ENCODE peak calls at places on chromosomes 6 and 20, in ten cellular contexts. J, B, K, M, R, T, N, Z, H and S are unnamed samples.

GRCh38 chr6:110543106-110543505 is 66.7 kb upstream of the SLC22A16 start:
- DNase-seq in J (no peak), B (no peak), K (no peak), M (no peak), R (no peak), T (no peak), N (no peak), Z (peak; percentile 45), H (no peak), S (no peak)

GRCh38 chr6:24743944-24744335 is 25.0 kb upstream of the C6orf62 start:
- DNase-seq in J (peak; percentile 55), B (no peak), K (no peak), M (no peak), R (no peak), T (no peak), N (no peak), Z (no peak), H (no peak), S (no peak)

GRCh38 chr6:84390334-84390733 is 162.9 kb upstream of the CEP162 start:
- DNase-seq in J (no peak), B (no peak), K (no peak), M (no peak), R (no peak), T (no peak), N (no peak), Z (no peak), H (no peak), S (no peak)

GRCh38 chr20:25057234-25058050 is 497 bp downstream of the ACSS1 start:
- DNase-seq in J (peak; percentile 77), B (peak; percentile 84), K (no peak), M (no peak), R (peak; percentile 47), T (peak; percentile 40), N (no peak), Z (peak; percentile 64), H (peak; percentile 89), S (peak; percentile 51)

GRCh38 chr6:108203189-108204119 is 37.6 kb downstream of the NR2E1 start:
- DNase-seq in J (peak; percentile 41), B (no peak), K (no peak), M (no peak), R (no peak), T (no peak), N (no peak), Z (no peak), H (no peak), S (no peak)

GRCh38 chr6:145544031-145544430 is 191.3 kb downstream of the EPM2A start:
- DNase-seq in J (no peak), B (peak; percentile 55), K (peak; percentile 88), M (no peak), R (peak; percentile 7), T (peak; percentile 84), N (no peak), Z (no peak), H (no peak), S (no peak)

GRCh38 chr6:107740496-107741190 is 83.5 kb downstream of the SCML4 start:
- DNase-seq in J (peak; percentile 66), B (peak; percentile 38), K (no peak), M (no peak), R (no peak), T (no peak), N (no peak), Z (no peak), H (no peak), S (no peak)

GRCh38 chr6:16759181-16759645 is 2.0 kb downstream of the ATXN1 start:
- DNase-seq in J (no peak), B (peak; percentile 52), K (no peak), M (no peak), R (peak; percentile 60), T (peak; percentile 54), N (no peak), Z (no peak), H (no peak), S (no peak)

GRCh38 chr6:56043076-56043475 is 167.7 kb upstream of the BMP5 start:
- DNase-seq in J (no peak), B (no peak), K (no peak), M (no peak), R (no peak), T (no peak), N (no peak), Z (no peak), H (no peak), S (peak; percentile 33)

GRCh38 chr6:107458687-107459282 is 579 bp downstream of the PDSS2 start:
- DNase-seq in J (peak; percentile 56), B (peak; percentile 44), K (no peak), M (no peak), R (peak; percentile 61), T (peak; percentile 27), N (no peak), Z (peak; percentile 37), H (peak; percentile 57), S (peak; percentile 50)

GRCh38 chr20:62409086-62409853 is 2.2 kb upstream of the CABLES2 start:
- DNase-seq in J (no peak), B (no peak), K (no peak), M (no peak), R (no peak), T (no peak), N (no peak), Z (no peak), H (no peak), S (no peak)

GRCh38 chr6:17169291-17169690 is 67.4 kb downstream of the STMND1 start:
- DNase-seq in J (no peak), B (no peak), K (peak; percentile 80), M (no peak), R (no peak), T (peak; percentile 17), N (no peak), Z (no peak), H (no peak), S (no peak)

GRCh38 chr20:50861012-50861411 is 66.2 kb downstream of the BCAS4 start:
- DNase-seq in J (no peak), B (no peak), K (no peak), M (no peak), R (no peak), T (no peak), N (no peak), Z (no peak), H (no peak), S (no peak)

GRCh38 chr20:24693466-24694156 is 224.2 kb downstream of the SYNDIG1 start:
- DNase-seq in J (no peak), B (no peak), K (no peak), M (no peak), R (no peak), T (no peak), N (no peak), Z (no peak), H (no peak), S (no peak)

GRCh38 chr6:157240059-157240959 is 83.0 kb downstream of the TMEM242 start:
- DNase-seq in J (no peak), B (no peak), K (peak; percentile 32), M (no peak), R (peak; percentile 25), T (peak; percentile 37), N (no peak), Z (peak; percentile 29), H (peak; percentile 89), S (no peak)

GRCh38 chr20:57076202-57076651 is 190.2 kb downstream of the BMP7 start:
- DNase-seq in J (no peak), B (peak; percentile 46), K (peak; percentile 77), M (no peak), R (peak; percentile 92), T (no peak), N (peak; percentile 28), Z (peak; percentile 25), H (no peak), S (no peak)

GRCh38 chr6:170176621-170177382 is 114.1 kb downstream of the DLL1 start:
- DNase-seq in J (no peak), B (no peak), K (no peak), M (no peak), R (no peak), T (no peak), N (no peak), Z (no peak), H (no peak), S (no peak)

GRCh38 chr6:43990275-43990626 is 137.0 kb downstream of the MRPL14 start:
- DNase-seq in J (no peak), B (no peak), K (no peak), M (no peak), R (no peak), T (no peak), N (no peak), Z (no peak), H (peak; percentile 72), S (no peak)

GRCh38 chr6:36851149-36851614 is 11.9 kb upstream of the CPNE5 start:
- DNase-seq in J (peak; percentile 52), B (peak; percentile 79), K (peak; percentile 62), M (peak; percentile 34), R (peak; percentile 74), T (peak; percentile 91), N (peak; percentile 14), Z (peak; percentile 55), H (no peak), S (peak; percentile 81)

GRCh38 chr20:103456-103855 is 16.0 kb downstream of the DEFB125 start:
- DNase-seq in J (no peak), B (no peak), K (no peak), M (no peak), R (no peak), T (no peak), N (no peak), Z (no peak), H (no peak), S (no peak)

GRCh38 chr6:1701668-1702353 is 92.1 kb downstream of the FOXC1 start:
- DNase-seq in J (no peak), B (peak; percentile 88), K (peak; percentile 82), M (no peak), R (peak; percentile 35), T (peak; percentile 98), N (peak; percentile 95), Z (no peak), H (peak; percentile 71), S (no peak)

GRCh38 chr6:166075925-166076324 is 91.7 kb downstream of the TBXT start:
- DNase-seq in J (no peak), B (no peak), K (no peak), M (no peak), R (no peak), T (no peak), N (no peak), Z (no peak), H (no peak), S (no peak)

GRCh38 chr6:138569970-138570715 is 70.8 kb upstream of the NHSL1 start:
- DNase-seq in J (no peak), B (no peak), K (no peak), M (no peak), R (peak; percentile 26), T (no peak), N (no peak), Z (no peak), H (no peak), S (no peak)

GRCh38 chr6:148269386-148269785 is 73.3 kb upstream of the SASH1 start:
- DNase-seq in J (no peak), B (no peak), K (no peak), M (no peak), R (no peak), T (no peak), N (no peak), Z (no peak), H (no peak), S (peak; percentile 31)

GRCh38 chr20:53623454-53624206 is 30.0 kb upstream of the ZNF217 start:
- DNase-seq in J (peak; percentile 79), B (peak; percentile 86), K (peak; percentile 64), M (peak; percentile 67), R (peak; percentile 84), T (peak; percentile 88), N (no peak), Z (peak; percentile 89), H (peak; percentile 84), S (peak; percentile 85)

GRCh38 chr6:113495521-113495920 is 361.6 kb upstream of the MARCKS start:
- DNase-seq in J (no peak), B (peak; percentile 25), K (peak; percentile 87), M (no peak), R (peak; percentile 67), T (peak; percentile 88), N (peak; percentile 58), Z (no peak), H (no peak), S (peak; percentile 91)

GRCh38 chr6:36590237-36590636 is 3.9 kb upstream of the SRSF3 start:
- DNase-seq in J (no peak), B (peak; percentile 60), K (peak; percentile 63), M (no peak), R (peak; percentile 82), T (peak; percentile 84), N (no peak), Z (no peak), H (no peak), S (no peak)